ENCODE peak calls at places on chromosome 20, in four cellular contexts. One of them, this sample, is unnamed.
A peak's percentile ranks its signal among the peaks of the same experiment; 100 is the strongest.

GRCh38 chr20:50911716-50912115 is 19.5 kb downstream of the ADNP start:
- DNase-seq in ovary: no peak
- DNase-seq in testis: no peak
- DNase-seq in right lobe of liver: no peak
- DNase-seq in this sample: no peak

GRCh38 chr20:52016022-52016421 is 175.6 kb downstream of the ZFP64 start:
- DNase-seq in ovary: no peak
- DNase-seq in testis: no peak
- DNase-seq in right lobe of liver: no peak
- DNase-seq in this sample: no peak

GRCh38 chr20:14951707-14952106 is 614.3 kb upstream of the FLRT3 start:
- DNase-seq in ovary: no peak
- DNase-seq in testis: no peak
- DNase-seq in right lobe of liver: no peak
- DNase-seq in this sample: no peak

GRCh38 chr20:2220298-2220697 is 75.5 kb upstream of the TGM3 start:
- DNase-seq in ovary: no peak
- DNase-seq in testis: no peak
- DNase-seq in right lobe of liver: no peak
- DNase-seq in this sample: no peak

GRCh38 chr20:9032758-9033157 is 36.1 kb upstream of the PLCB4 start:
- DNase-seq in ovary: no peak
- DNase-seq in testis: no peak
- DNase-seq in right lobe of liver: no peak
- DNase-seq in this sample: no peak

GRCh38 chr20:8633366-8633765 is 435.5 kb upstream of the PLCB4 start:
- DNase-seq in ovary: no peak
- DNase-seq in testis: no peak
- DNase-seq in right lobe of liver: no peak
- DNase-seq in this sample: no peak

GRCh38 chr20:7773511-7773910 is 166.7 kb downstream of the HAO1 start:
- DNase-seq in ovary: no peak
- DNase-seq in testis: no peak
- DNase-seq in right lobe of liver: no peak
- DNase-seq in this sample: no peak

GRCh38 chr20:29878281-29878741 is 1379.2 kb upstream of the DEFB115 start:
- DNase-seq in ovary: no peak
- DNase-seq in testis: peak; percentile 69
- DNase-seq in right lobe of liver: peak; percentile 53
- DNase-seq in this sample: peak; percentile 94

GRCh38 chr20:63577317-63577894 is 3.4 kb upstream of the HELZ2 start:
- DNase-seq in ovary: no peak
- DNase-seq in testis: no peak
- DNase-seq in right lobe of liver: peak; percentile 91
- DNase-seq in this sample: no peak

GRCh38 chr20:36153754-36154695 is 515 bp upstream of the EPB41L1 start:
- DNase-seq in ovary: peak; percentile 86
- DNase-seq in testis: peak; percentile 90
- DNase-seq in right lobe of liver: peak; percentile 94
- DNase-seq in this sample: no peak

GRCh38 chr20:49318091-49318429 is 40.2 kb upstream of the ZNFX1 start:
- DNase-seq in ovary: no peak
- DNase-seq in testis: no peak
- DNase-seq in right lobe of liver: no peak
- DNase-seq in this sample: no peak

GRCh38 chr20:346640-347316 is at the start of gene NRSN2:
- DNase-seq in ovary: peak; percentile 83
- DNase-seq in testis: peak; percentile 83
- DNase-seq in right lobe of liver: no peak
- DNase-seq in this sample: no peak

GRCh38 chr20:63453029-63453523 is 19.4 kb downstream of the KCNQ2 start:
- DNase-seq in ovary: no peak
- DNase-seq in testis: no peak
- DNase-seq in right lobe of liver: no peak
- DNase-seq in this sample: no peak

GRCh38 chr20:6402026-6402425 is 279.2 kb upstream of the FERMT1 start:
- DNase-seq in ovary: no peak
- DNase-seq in testis: no peak
- DNase-seq in right lobe of liver: no peak
- DNase-seq in this sample: no peak

GRCh38 chr20:57573893-57574292 is 13.0 kb downstream of the PCK1 start:
- DNase-seq in ovary: no peak
- DNase-seq in testis: no peak
- DNase-seq in right lobe of liver: no peak
- DNase-seq in this sample: no peak

GRCh38 chr20:18984238-18985200 is 170.9 kb downstream of the SCP2D1 start:
- DNase-seq in ovary: peak; percentile 78
- DNase-seq in testis: peak; percentile 66
- DNase-seq in right lobe of liver: no peak
- DNase-seq in this sample: no peak

GRCh38 chr20:841568-842546 is 8.3 kb downstream of the FAM110A start:
- DNase-seq in ovary: no peak
- DNase-seq in testis: no peak
- DNase-seq in right lobe of liver: no peak
- DNase-seq in this sample: no peak

GRCh38 chr20:34111057-34111711 is 859 bp downstream of the EIF2S2 start:
- DNase-seq in ovary: no peak
- DNase-seq in testis: no peak
- DNase-seq in right lobe of liver: no peak
- DNase-seq in this sample: no peak

GRCh38 chr20:38962044-38962897 is at the start of gene DHX35:
- DNase-seq in ovary: peak; percentile 99
- DNase-seq in testis: peak; percentile 99
- DNase-seq in right lobe of liver: peak; percentile 99
- DNase-seq in this sample: peak; percentile 100
- TF ChIP-seq POLR2A in ovary: no peak
- TF ChIP-seq POLR2A in testis: no peak
- TF ChIP-seq POLR2A in right lobe of liver: peak; percentile 54
- TF ChIP-seq POLR2A in this sample: no peak

GRCh38 chr20:55978550-55978949 is 26.8 kb downstream of the CBLN4 start:
- DNase-seq in ovary: no peak
- DNase-seq in testis: no peak
- DNase-seq in right lobe of liver: no peak
- DNase-seq in this sample: no peak

GRCh38 chr20:55974491-55975202 is 30.7 kb downstream of the CBLN4 start:
- DNase-seq in ovary: no peak
- DNase-seq in testis: no peak
- DNase-seq in right lobe of liver: peak; percentile 53
- DNase-seq in this sample: no peak

GRCh38 chr20:55977723-55978481 is 27.4 kb downstream of the CBLN4 start:
- DNase-seq in ovary: peak; percentile 65
- DNase-seq in testis: peak; percentile 67
- DNase-seq in right lobe of liver: no peak
- DNase-seq in this sample: no peak
- H3K9me3 ChIP-seq in ovary: no peaks in the 10 kb centered on the region
- H3K9me3 ChIP-seq in testis: no peaks in the 10 kb centered on the region
- H3K9me3 ChIP-seq in right lobe of liver: no peaks in the 10 kb centered on the region
- H3K9me3 ChIP-seq in this sample: no peaks in the 10 kb centered on the region

GRCh38 chr20:17314262-17314661 is 87.4 kb downstream of the PCSK2 start:
- DNase-seq in ovary: no peak
- DNase-seq in testis: no peak
- DNase-seq in right lobe of liver: no peak
- DNase-seq in this sample: no peak
- TF ChIP-seq POLR2A in ovary: no peak
- TF ChIP-seq POLR2A in testis: no peak
- TF ChIP-seq POLR2A in right lobe of liver: no peak
- TF ChIP-seq POLR2A in this sample: no peak

DNA sequence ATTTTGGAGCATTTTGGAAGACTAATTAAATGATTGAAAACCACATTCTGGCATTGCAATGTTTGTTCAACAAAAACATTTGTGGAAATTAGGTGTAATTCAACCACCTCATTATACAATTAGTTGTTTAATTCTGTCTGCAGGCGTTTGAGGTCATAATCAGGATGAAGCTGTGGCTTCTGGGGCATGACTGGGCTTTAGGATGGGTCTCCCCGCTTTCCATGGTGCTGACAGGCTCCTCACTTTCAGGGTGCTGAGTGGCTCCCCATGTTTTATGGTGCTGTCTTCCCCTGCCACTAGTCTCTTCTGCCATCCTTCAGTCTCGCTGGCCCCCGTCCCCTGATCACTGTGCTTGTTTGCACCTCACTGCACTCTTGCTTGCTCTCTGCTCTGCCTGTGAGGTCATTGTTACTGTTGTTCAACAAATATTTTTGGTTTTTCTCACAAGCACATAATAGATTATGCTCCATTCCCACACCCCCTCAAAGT is 25.5 kb upstream of the ZNF831 start:
- DNase-seq in ovary: no peak
- DNase-seq in testis: no peak
- DNase-seq in right lobe of liver: peak; percentile 18
- DNase-seq in this sample: no peak
- H3K9me3 ChIP-seq in ovary: no peaks in the 10 kb centered on the region
- H3K9me3 ChIP-seq in testis: no peaks in the 10 kb centered on the region
- H3K9me3 ChIP-seq in right lobe of liver: no peaks in the 10 kb centered on the region
- H3K9me3 ChIP-seq in this sample: no peaks in the 10 kb centered on the region

GRCh38 chr20:59600472-59600871 is 3.9 kb upstream of the PHACTR3 start:
- DNase-seq in ovary: no peak
- DNase-seq in testis: no peak
- DNase-seq in right lobe of liver: no peak
- DNase-seq in this sample: no peak
- TF ChIP-seq POLR2A in ovary: no peak
- TF ChIP-seq POLR2A in testis: no peak
- TF ChIP-seq POLR2A in right lobe of liver: no peak
- TF ChIP-seq POLR2A in this sample: no peak

GRCh38 chr20:59771506-59772372 is 161.7 kb downstream of the SYCP2 start:
- DNase-seq in ovary: no peak
- DNase-seq in testis: no peak
- DNase-seq in right lobe of liver: no peak
- DNase-seq in this sample: no peak
- H3K9me3 ChIP-seq in ovary: no peaks in the 10 kb centered on the region
- H3K9me3 ChIP-seq in testis: no peaks in the 10 kb centered on the region
- H3K9me3 ChIP-seq in right lobe of liver: no peaks in the 10 kb centered on the region
- H3K9me3 ChIP-seq in this sample: no peaks in the 10 kb centered on the region

DNA sequence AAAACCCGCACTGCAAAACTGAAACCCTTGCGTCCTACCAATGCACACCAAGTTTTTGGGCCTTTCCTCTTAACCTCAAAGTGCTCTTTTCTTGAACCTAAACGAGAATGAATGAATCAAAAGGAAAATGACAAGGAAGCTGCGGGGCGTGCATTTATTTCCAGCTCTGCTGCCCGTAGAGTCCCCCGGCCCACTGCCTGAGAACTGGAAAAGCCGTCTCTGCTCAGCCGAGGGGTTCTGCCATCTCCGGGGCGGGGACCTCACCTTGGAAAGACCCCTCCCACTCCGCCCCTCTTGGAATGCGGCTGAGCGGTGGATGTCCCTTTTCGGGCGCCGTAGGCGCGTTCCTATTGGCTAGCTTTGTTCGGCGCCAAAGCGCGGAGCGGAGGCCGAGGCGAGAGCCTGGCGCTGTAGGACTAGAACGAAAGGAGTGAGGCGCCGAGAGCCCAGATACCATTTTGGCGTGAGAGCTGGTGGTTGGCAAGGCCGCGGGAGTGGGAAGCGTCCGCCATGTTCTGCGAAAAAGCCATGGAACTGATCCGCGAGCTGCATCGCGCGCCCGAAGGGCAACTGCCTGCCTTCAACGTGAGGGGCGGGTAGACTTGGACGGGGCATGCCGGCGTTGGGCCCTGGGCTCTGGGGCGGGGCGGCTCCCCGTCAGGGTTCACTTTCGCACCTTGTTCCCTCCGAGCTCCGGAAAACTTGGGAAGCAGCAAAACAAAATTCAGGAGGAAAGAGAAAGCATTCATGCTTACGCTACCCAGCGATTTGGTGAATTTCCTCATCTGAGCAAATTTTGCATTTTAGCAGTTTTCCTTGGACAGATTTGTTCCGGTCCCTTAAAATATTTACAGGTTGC is at the start of gene GINS1:
- DNase-seq in ovary: peak; percentile 86
- DNase-seq in testis: peak; percentile 92
- DNase-seq in right lobe of liver: peak; percentile 86
- DNase-seq in this sample: no peak
- TF ChIP-seq POLR2A in ovary: no peak
- TF ChIP-seq POLR2A in testis: no peak
- TF ChIP-seq POLR2A in right lobe of liver: peak; percentile 14
- TF ChIP-seq POLR2A in this sample: no peak

GRCh38 chr20:62079166-62079565 is 13.5 kb upstream of the TAF4 start:
- DNase-seq in ovary: no peak
- DNase-seq in testis: no peak
- DNase-seq in right lobe of liver: no peak
- DNase-seq in this sample: no peak
- H3K9me3 ChIP-seq in ovary: no peaks in the 10 kb centered on the region
- H3K9me3 ChIP-seq in testis: no peaks in the 10 kb centered on the region
- H3K9me3 ChIP-seq in right lobe of liver: no peaks in the 10 kb centered on the region
- H3K9me3 ChIP-seq in this sample: peaks cover 37% of the 10 kb centered on the region

DNA sequence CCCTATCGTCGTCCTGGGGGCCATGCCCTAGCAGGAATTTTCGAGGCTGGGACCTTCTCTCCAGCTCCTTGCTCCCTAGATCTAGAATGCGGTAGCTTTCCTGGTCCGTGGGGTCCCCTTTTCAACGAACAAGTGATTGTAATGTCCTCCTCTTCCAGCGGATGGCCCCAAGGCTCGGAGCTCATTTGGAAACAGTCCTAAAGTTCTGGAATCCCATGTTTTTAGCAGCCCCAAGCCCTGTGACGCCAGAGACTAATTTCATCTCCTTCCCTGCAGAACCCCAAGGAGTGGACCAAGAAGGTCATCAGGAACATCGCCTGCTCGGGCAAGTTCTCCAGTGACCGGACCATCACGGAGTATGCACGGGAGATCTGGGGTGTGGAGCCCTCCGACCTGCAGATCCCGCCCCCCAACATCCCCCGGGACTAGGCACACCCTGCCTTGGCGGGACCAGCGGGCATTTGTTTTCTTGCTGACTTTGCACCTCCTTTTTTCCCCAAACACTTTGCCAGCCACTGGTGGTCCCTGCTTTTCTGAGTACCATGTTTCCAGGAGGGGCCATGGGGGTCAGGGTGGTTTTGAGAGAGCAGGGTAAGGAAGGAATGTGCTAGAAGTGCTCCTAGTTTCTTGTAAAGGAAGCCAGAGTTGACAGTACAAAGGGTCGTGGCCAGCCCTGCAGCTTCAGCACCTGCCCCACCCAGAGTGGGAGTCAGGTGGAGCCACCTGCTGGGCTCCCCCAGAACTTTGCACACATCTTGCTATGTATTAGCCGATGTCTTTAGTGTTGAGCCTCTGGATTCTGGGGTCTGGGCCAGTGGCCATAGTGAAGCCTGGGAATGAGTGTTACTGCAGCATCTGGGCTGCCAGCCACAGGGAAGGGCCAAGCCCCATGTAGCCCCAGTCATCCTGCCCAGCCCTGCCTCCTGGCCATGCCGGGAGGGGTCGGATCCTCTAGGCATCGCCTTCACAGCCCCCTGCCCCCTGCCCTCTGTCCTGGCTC is 48.5 kb downstream of the PYGB start:
- DNase-seq in ovary: no peak
- DNase-seq in testis: peak; percentile 40
- DNase-seq in right lobe of liver: no peak
- DNase-seq in this sample: no peak
- TF ChIP-seq POLR2A in ovary: no peak
- TF ChIP-seq POLR2A in testis: no peak
- TF ChIP-seq POLR2A in right lobe of liver: no peak
- TF ChIP-seq POLR2A in this sample: no peak

This sample was measured in esophagus muscularis mucosa.